ENCODE peak calls at places on chromosomes 4 and X, in ten cellular contexts. U is NCI-H1092; Y is GM12891; I is germinal center; D is Peyer's patch; T is left colon; A is neuronal stem cell; F is T-helper 22 cell; B is renal cortical epithelial cell; X is activated CD4-positive, alpha-beta T cell treated with anti-CD3 and anti-CD28 coated beads for 1 hour. O is an unnamed sample.

GRCh38 chr4:88006956-88007303 is 505 bp upstream of the PKD2 start:
- DNase-seq in B (no peak), F (no peak), T (no peak), A (no peak), U (no peak), X (no peak), Y (no peak), I (no peak), D (no peak), O (peak)

GRCh38 chr4:112859456-112860184 is 189.8 kb upstream of the ANK2 start:
- DNase-seq in F (no peak), I (no peak), D (no peak), T (no peak), U (no peak), X (no peak), A (no peak), Y (no peak), B (no peak), O (no peak)

GRCh38 chr4:163493643-163494359 is 689 bp upstream of the TMA16 start:
- DNase-seq in A (no peak), I (peak), T (peak), X (no peak), D (peak), Y (no peak), U (no peak), F (no peak), B (no peak), O (no peak)

GRCh38 chr4:52172166-52172565 is 121.1 kb downstream of the SPATA18 start:
- DNase-seq in U (no peak), X (no peak), Y (no peak), D (no peak), T (peak), B (peak), I (no peak), F (no peak), A (no peak), O (no peak)

GRCh38 chr4:172143605-172144314 is 330.6 kb downstream of the GALNTL6 start:
- DNase-seq in D (no peak), A (no peak), Y (no peak), F (no peak), T (no peak), B (no peak), X (no peak), U (no peak), I (no peak), O (no peak)

GRCh38 chr4:109432676-109433075 is 939 bp upstream of the SEC24B start:
- DNase-seq in I (no peak), B (peak), T (no peak), X (no peak), A (no peak), F (no peak), U (no peak), Y (no peak), D (no peak), O (no peak)

GRCh38 chrX:71221145-71221544 is 1.9 kb upstream of the GJB1 start:
- DNase-seq in A (no peak), D (no peak), Y (no peak), X (no peak), F (no peak), T (no peak), I (no peak), B (no peak), U (no peak), O (no peak)

GRCh38 chrX:101417190-101417589 is 9.2 kb downstream of the HNRNPH2 start:
- DNase-seq in A (no peak), I (no peak), D (no peak), U (no peak), F (no peak), T (no peak), X (no peak), Y (no peak), B (no peak), O (no peak)

GRCh38 chr4:153346563-153346962 is 2.1 kb downstream of the MND1 start:
- DNase-seq in I (no peak), Y (no peak), D (no peak), A (peak), T (no peak), B (no peak), F (no peak), X (no peak), U (no peak), O (no peak)

GRCh38 chr4:10017037-10017893 is 4.0 kb downstream of the SLC2A9 start:
- DNase-seq in U (no peak), B (no peak), I (no peak), T (no peak), A (no peak), F (no peak), Y (no peak), X (no peak), D (no peak), O (no peak)

GRCh38 chr4:143353797-143354196 is 17.1 kb downstream of the GAB1 start:
- DNase-seq in I (no peak), A (no peak), T (no peak), X (no peak), U (no peak), B (no peak), Y (no peak), D (no peak), F (no peak), O (no peak)

GRCh38 chr4:172716291-172716690 is 452.3 kb upstream of the GALNT7 start:
- DNase-seq in X (no peak), Y (no peak), A (no peak), D (no peak), F (no peak), T (no peak), I (no peak), B (no peak), U (no peak), O (no peak)

GRCh38 chr4:3451956-3452355 is 10.2 kb downstream of the HGFAC start:
- DNase-seq in T (no peak), D (no peak), U (no peak), A (no peak), Y (no peak), F (no peak), I (no peak), X (no peak), B (peak), O (no peak)

GRCh38 chr4:115042496-115042895 is 70.9 kb downstream of the NDST4 start:
- DNase-seq in F (no peak), D (no peak), Y (no peak), X (no peak), A (no peak), T (no peak), U (no peak), I (no peak), B (no peak), O (no peak)

GRCh38 chr4:141275834-141276233 is 55.1 kb downstream of the ZNF330 start:
- DNase-seq in F (no peak), U (no peak), T (no peak), D (no peak), B (peak), A (no peak), Y (no peak), X (no peak), I (no peak), O (no peak)

GRCh38 chr4:55407764-55408163 is 12.0 kb downstream of the TMEM165 start:
- DNase-seq in I (no peak), T (no peak), Y (no peak), D (no peak), A (no peak), B (no peak), X (no peak), F (no peak), U (no peak), O (no peak)

GRCh38 chrX:28576117-28576516 is 11.1 kb upstream of the IL1RAPL1 start:
- DNase-seq in X (no peak), F (no peak), B (no peak), U (no peak), D (no peak), T (no peak), I (no peak), A (no peak), Y (no peak), O (no peak)

GRCh38 chr4:182925298-182925738 is 8.1 kb upstream of the DCTD start:
- DNase-seq in Y (no peak), B (peak), A (peak), U (peak), F (no peak), I (peak), T (peak), D (peak), X (peak), O (peak)

GRCh38 chr4:173362666-173363065 is 8.1 kb upstream of the SAP30 start:
- DNase-seq in A (no peak), U (no peak), F (no peak), T (no peak), D (no peak), X (no peak), B (no peak), Y (no peak), I (no peak), O (no peak)

GRCh38 chrX:10017866-10018265 is 50.7 kb downstream of the CLDN34 start:
- DNase-seq in F (no peak), U (no peak), T (no peak), B (peak), X (no peak), D (peak), A (no peak), Y (no peak), I (no peak), O (no peak)

GRCh38 chr4:135007400-135007799 is 805.8 kb upstream of the PABPC4L start:
- DNase-seq in U (no peak), A (no peak), I (no peak), T (no peak), D (no peak), F (no peak), Y (no peak), X (no peak), B (no peak), O (no peak)

GRCh38 chr4:112813790-112814189 is 176.8 kb downstream of the LARP7 start:
- DNase-seq in T (no peak), Y (no peak), X (no peak), A (peak), F (no peak), D (no peak), I (no peak), U (no peak), B (peak), O (no peak)

GRCh38 chrX:12753366-12753765 is 37.8 kb upstream of the PRPS2 start:
- DNase-seq in F (no peak), D (no peak), U (no peak), T (no peak), A (no peak), B (no peak), Y (no peak), X (no peak), I (no peak), O (no peak)

GRCh38 chr4:32775049-32775448 is 2054.9 kb downstream of the PCDH7 start:
- DNase-seq in B (peak), A (peak), I (no peak), X (no peak), Y (no peak), T (no peak), F (no peak), U (no peak), D (no peak), O (no peak)

GRCh38 chrX:137988470-137988869 is 422.5 kb downstream of the ZIC3 start:
- DNase-seq in B (no peak), Y (no peak), X (no peak), A (no peak), U (no peak), I (no peak), D (no peak), T (no peak), F (no peak), O (no peak)

GRCh38 chrX:153865685-153866084 is 20.3 kb downstream of the L1CAM start:
- DNase-seq in B (no peak), I (no peak), X (no peak), F (no peak), T (no peak), U (no peak), Y (no peak), A (no peak), D (no peak), O (no peak)

GRCh38 chr4:48079972-48080391 is 54.1 kb downstream of the TXK start:
- DNase-seq in D (no peak), T (no peak), B (peak), I (no peak), F (no peak), X (no peak), A (no peak), U (no peak), Y (no peak), O (no peak)

GRCh38 chr4:109472343-109472761 is 38.7 kb downstream of the SEC24B start:
- DNase-seq in T (no peak), A (no peak), Y (no peak), D (no peak), X (no peak), U (no peak), F (no peak), I (no peak), B (peak), O (no peak)

GRCh38 chr4:143667461-143667860 is 33.0 kb downstream of the FREM3 start:
- DNase-seq in D (no peak), T (peak), Y (no peak), B (peak), U (no peak), X (no peak), A (no peak), F (no peak), I (no peak), O (no peak)